ENCODE peak calls at places on chromosomes 4 and X, in seven cellular contexts. E, X, O, K, Y, V and Q are unnamed samples.

GRCh38 chr4:3410401-3411135 is 31.2 kb upstream of the HGFAC start:
- DNase-seq in E (no peak), X (no peak), Y (no peak), O (no peak), V (no peak), K (no peak), Q (no peak)

GRCh38 chrX:50680990-50681389 is 133.0 kb downstream of the SHROOM4 start:
- DNase-seq in X (no peak), E (no peak), O (peak; percentile 16), K (no peak), V (peak; percentile 10), Y (no peak), Q (no peak)

GRCh38 chrX:75522565-75523411 is at the start of gene ZDHHC15:
- DNase-seq in E (no peak), Y (peak; percentile 5), O (peak; percentile 33), X (no peak), K (no peak), V (peak; percentile 58), Q (peak; percentile 10)

GRCh38 chr4:100461796-100462195 is 56.0 kb downstream of the EMCN start:
- DNase-seq in Y (no peak), X (no peak), E (no peak), O (no peak), K (no peak), V (no peak), Q (no peak)

GRCh38 chr4:16457944-16458343 is 231.7 kb upstream of the TAPT1 start:
- DNase-seq in O (no peak), X (no peak), Y (no peak), V (no peak), E (no peak), K (no peak), Q (no peak)

GRCh38 chr4:76584235-76585152 is 149.5 kb downstream of the SHROOM3 start:
- DNase-seq in V (no peak), E (peak; percentile 26), O (no peak), X (no peak), K (no peak), Y (no peak), Q (no peak)

GRCh38 chr4:127832585-127832984 is 48.1 kb upstream of the PLK4 start:
- DNase-seq in K (no peak), V (no peak), X (no peak), Y (no peak), E (no peak), O (peak; percentile 10), Q (no peak)

GRCh38 chrX:107571296-107571998 is 56.9 kb upstream of the PRPS1 start:
- DNase-seq in Y (no peak), O (no peak), V (no peak), X (no peak), K (no peak), E (peak; percentile 85), Q (no peak)

GRCh38 chr4:82947498-82947897 is 47.0 kb downstream of the THAP9 start:
- DNase-seq in O (no peak), K (no peak), X (no peak), V (no peak), Y (no peak), E (no peak), Q (no peak)

GRCh38 chrX:150405576-150405975 is 42.5 kb downstream of the MAMLD1 start:
- DNase-seq in O (no peak), X (no peak), V (no peak), K (no peak), E (no peak), Y (no peak), Q (no peak)